ENCODE peak calls at places on chromosomes 3 and 15, in nine cellular contexts. U is spleen, B is tibial artery, D is Caco-2, A is hepatocyte, X is endodermal cell, V is right atrium auricular region, M is heart left ventricle, I is testis. S is an unnamed sample. For H3K9me3 and H3K27me3, the result is how much of the 10 kb centered on the place peaks cover.

GRCh38 chr15:58069008-58069407 is 3.5 kb upstream of the ALDH1A2 start:
- DNase-seq in U (no peak), B (no peak), D (no peak), A (no peak), X (no peak), V (no peak), M (no peak), I (no peak), S (no peak)

GRCh38 chr3:129161860-129162271 is 1.0 kb upstream of the ISY1 start:
- DNase-seq in U (peak), B (no peak), D (peak), A (peak), X (peak), V (no peak), M (no peak), I (no peak), S (no peak)

GRCh38 chr15:73602992-73603391 is 30.2 kb downstream of the NPTN start:
- DNase-seq in U (no peak), B (no peak), D (no peak), A (no peak), X (no peak), V (no peak), M (no peak), I (no peak), S (no peak)

GRCh38 chr3:55165278-55165677 is 237.4 kb upstream of the LRTM1 start:
- DNase-seq in U (no peak), B (no peak), D (no peak), A (no peak), X (no peak), V (no peak), M (no peak), I (no peak), S (no peak)

GRCh38 chr15:76059320-76060097 is at the start of gene TMEM266:
- DNase-seq in U (peak), B (no peak), D (peak), A (peak), X (peak), V (no peak), M (peak), I (peak), S (peak)

GRCh38 chr3:12395349-12396012 is 88.8 kb upstream of the TSEN2 start:
- DNase-seq in U (no peak), B (no peak), D (no peak), A (no peak), X (no peak), V (no peak), M (no peak), I (no peak), S (no peak)

GRCh38 chr15:76310470-76311070 is 699 bp downstream of the ETFA start:
- DNase-seq in U (no peak), B (no peak), D (no peak), A (peak), X (no peak), V (no peak), M (no peak), I (peak), S (peak)

GRCh38 chr3:139642981-139643380 is 34.8 kb downstream of the NMNAT3 start:
- DNase-seq in U (no peak), B (no peak), D (no peak), A (no peak), X (no peak), V (no peak), M (no peak), I (no peak), S (no peak)

GRCh38 chr15:74385442-74386132 is 18.1 kb upstream of the CYP11A1 start:
- DNase-seq in U (peak), B (no peak), D (no peak), A (no peak), X (no peak), V (no peak), M (peak), I (no peak), S (no peak)

GRCh38 chr3:168839692-168840091 is 744.0 kb upstream of the GOLIM4 start:
- DNase-seq in U (no peak), B (no peak), D (no peak), A (no peak), X (no peak), V (no peak), M (no peak), I (no peak), S (no peak)

GRCh38 chr15:99315636-99316035 is 64.4 kb downstream of the LRRC28 start:
- DNase-seq in U (no peak), B (no peak), D (no peak), A (no peak), X (no peak), V (no peak), M (no peak), I (no peak), S (no peak)

GRCh38 chr3:136657526-136657925 is 94.7 kb downstream of the STAG1 start:
- DNase-seq in U (no peak), B (no peak), D (no peak), A (no peak), X (no peak), V (no peak), M (no peak), I (no peak), S (no peak)

GRCh38 chr3:183108002-183108449 is 8.7 kb upstream of the MCCC1 start:
- DNase-seq in U (no peak), B (no peak), D (no peak), A (no peak), X (no peak), V (no peak), M (no peak), I (no peak), S (no peak)

GRCh38 chr3:158617982-158618875 is 26.1 kb upstream of the GFM1 start:
- DNase-seq in U (no peak), B (no peak), D (no peak), A (no peak), X (no peak), V (no peak), M (no peak), I (no peak), S (no peak)
- H3K9me3 ChIP-seq in U (under half), B (under half), D (under half), A (under half), X (half or more), V (under half), M (under half), I (under half), S (under half)

DNA sequence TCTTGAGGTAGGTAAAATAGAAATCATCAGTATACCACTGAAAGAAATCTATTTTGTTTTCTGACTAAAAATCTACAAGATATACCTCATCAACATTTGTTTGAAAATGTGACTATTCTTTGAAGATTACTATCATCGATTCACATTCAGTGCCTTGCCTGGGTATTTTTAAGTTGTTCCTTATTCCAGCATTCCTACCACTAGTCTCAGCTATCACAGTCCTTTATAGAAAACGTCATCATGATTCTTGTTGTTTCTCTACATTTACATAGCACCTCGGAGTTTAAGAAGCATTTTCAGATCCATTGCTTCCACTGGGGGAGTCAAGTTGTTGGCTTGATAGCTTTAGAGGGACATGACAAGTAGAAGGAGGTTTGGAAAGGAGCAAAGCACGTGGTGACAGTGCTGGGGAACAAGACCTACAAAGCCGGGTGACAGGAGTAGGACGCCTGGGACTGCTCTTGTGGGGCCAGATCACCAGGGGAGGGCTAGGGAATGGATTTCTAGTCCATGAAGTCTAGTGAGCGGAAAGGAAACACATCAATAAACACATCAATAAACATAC is 61.5 kb downstream of the HES1 start:
- DNase-seq in U (no peak), B (no peak), D (no peak), A (no peak), X (no peak), V (no peak), M (no peak), I (no peak), S (no peak)
- TF ChIP-seq CTCF in U (no peak), B (no peak), D (no peak), A (no peak), X (peak), V (no peak), M (no peak), I (no peak), S (no peak)

GRCh38 chr3:51953445-51953844 is 1.7 kb upstream of the GPR62 start:
- DNase-seq in U (no peak), B (no peak), D (no peak), A (no peak), X (no peak), V (no peak), M (no peak), I (no peak), S (no peak)
- H3K27me3 ChIP-seq in U (under half), B (under half), D (under half), A (under half), X (under half), V (under half), M (under half), I (under half), S (under half)

DNA sequence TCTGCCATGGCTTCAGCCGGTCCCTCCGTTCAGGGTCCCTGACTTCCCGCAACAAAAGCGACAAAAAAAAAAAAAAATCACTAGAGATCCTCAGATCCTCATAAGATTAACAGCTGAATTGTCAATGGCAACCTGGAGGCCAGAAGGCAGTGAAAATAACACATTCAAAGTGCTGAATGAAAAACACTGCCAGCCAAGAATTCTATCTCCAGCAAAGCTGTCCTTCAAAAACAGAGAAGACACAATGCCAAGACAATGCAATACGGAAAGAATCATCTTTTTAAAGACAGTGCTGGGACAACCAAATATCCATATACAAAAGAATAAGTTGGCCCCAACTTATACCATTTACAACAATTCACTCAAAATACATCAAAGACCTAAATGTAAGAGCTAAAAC is 21.6 kb downstream of the MTHFS start:
- DNase-seq in U (no peak), B (no peak), D (no peak), A (no peak), X (no peak), V (no peak), M (no peak), I (no peak), S (no peak)
- H3K9me3 ChIP-seq in U (half or more), B (under half), D (under half), A (under half), X (half or more), V (under half), M (under half), I (under half), S (under half)

GRCh38 chr15:62840518-62841268 is 201.9 kb upstream of the TPM1 start:
- DNase-seq in U (no peak), B (no peak), D (no peak), A (no peak), X (peak), V (no peak), M (no peak), I (no peak), S (no peak)
- TF ChIP-seq CTCF in U (no peak), B (no peak), D (no peak), A (no peak), X (no peak), V (no peak), M (no peak), I (no peak), S (no peak)

S was measured in BE2C.